ENCODE peak calls at places on chromosomes 16 and 17, in ten cellular contexts. I, N, Y, Z, W, L, D, S, T and J are unnamed samples.

GRCh38 chr16:51881731-51882130 is 665.2 kb downstream of the TOX3 start:
- DNase-seq in W (no peak), I (no peak), N (no peak), Z (no peak), D (no peak), T (no peak), L (no peak), Y (no peak), S (no peak), J (no peak)

GRCh38 chr16:86734559-86735480 is 156.5 kb downstream of the FOXL1 start:
- DNase-seq in Z (no peak), Y (no peak), N (peak; percentile 52), S (no peak), D (no peak), I (no peak), T (no peak), W (no peak), L (peak; percentile 62), J (no peak)

GRCh38 chr17:49193513-49194296 is 16.7 kb downstream of the GNGT2 start:
- DNase-seq in L (peak; percentile 73), T (peak; percentile 84), D (no peak), W (peak; percentile 98), Y (no peak), S (peak; percentile 49), N (peak; percentile 79), Z (peak; percentile 59), I (peak; percentile 42), J (no peak)

GRCh38 chr17:56718515-56718914 is 115.2 kb downstream of the C17orf67 start:
- DNase-seq in L (no peak), N (peak; percentile 56), Y (no peak), T (no peak), Z (no peak), I (no peak), W (no peak), D (no peak), S (no peak), J (no peak)

GRCh38 chr16:62050793-62051192 is 14.6 kb upstream of the CDH8 start:
- DNase-seq in Z (no peak), I (no peak), W (no peak), Y (no peak), D (no peak), S (no peak), L (no peak), T (no peak), N (no peak), J (no peak)

GRCh38 chr16:20740007-20740883 is 1.4 kb downstream of the THUMPD1 start:
- DNase-seq in S (no peak), N (no peak), W (no peak), Y (no peak), D (no peak), T (peak; percentile 17), I (no peak), L (peak; percentile 53), Z (peak; percentile 11), J (peak; percentile 48)

GRCh38 chr17:28912281-28912937 is 9.5 kb upstream of the DHRS13 start:
- DNase-seq in N (no peak), Y (no peak), W (no peak), T (peak; percentile 40), Z (no peak), D (no peak), S (no peak), I (no peak), L (peak; percentile 87), J (peak; percentile 43)

GRCh38 chr17:65850486-65850885 is 289.0 kb upstream of the AXIN2 start:
- DNase-seq in Z (peak; percentile 16), T (peak; percentile 31), S (no peak), Y (no peak), N (no peak), D (no peak), W (peak; percentile 5), I (no peak), L (no peak), J (peak; percentile 20)

GRCh38 chr17:19900809-19901208 is 33.1 kb upstream of the ULK2 start:
- DNase-seq in Y (no peak), D (no peak), N (no peak), T (no peak), W (no peak), S (no peak), I (no peak), L (no peak), Z (no peak), J (no peak)

GRCh38 chr17:19897901-19898300 is 30.2 kb upstream of the ULK2 start:
- DNase-seq in Z (no peak), T (peak; percentile 61), S (no peak), Y (no peak), N (no peak), W (no peak), D (no peak), L (peak; percentile 41), I (no peak), J (no peak)

GRCh38 chr17:19897108-19897854 is 29.5 kb upstream of the ULK2 start:
- DNase-seq in N (no peak), D (no peak), Y (peak; percentile 53), T (peak; percentile 28), L (no peak), S (peak; percentile 13), W (no peak), Z (no peak), I (peak; percentile 48), J (no peak)
- TF ChIP-seq CTCF in N (no peak), D (no peak), Y (no peak), T (no peak), L (no peak), S (no peak), W (no peak), Z (no peak), I (no peak), J (no peak)

GRCh38 chr17:76539631-76540271 is at the start of gene PRCD:
- DNase-seq in S (no peak), T (peak; percentile 43), N (peak; percentile 58), Z (no peak), D (no peak), W (no peak), Y (peak; percentile 17), L (no peak), I (no peak), J (no peak)

GRCh38 chr17:76538941-76539340 is 903 bp upstream of the PRCD start:
- DNase-seq in S (no peak), Y (peak; percentile 9), D (no peak), T (no peak), W (no peak), Z (no peak), L (no peak), N (no peak), I (no peak), J (no peak)

GRCh38 chr17:76541739-76542450 is 2.1 kb downstream of the PRCD start:
- DNase-seq in S (no peak), N (no peak), Z (no peak), W (no peak), I (no peak), D (no peak), Y (peak; percentile 5), L (no peak), T (no peak), J (no peak)

GRCh38 chr17:76542566-76542971 is 2.7 kb downstream of the PRCD start:
- DNase-seq in W (no peak), L (no peak), I (no peak), D (peak; percentile 65), N (no peak), S (no peak), T (no peak), Z (no peak), Y (peak; percentile 9), J (no peak)

DNA sequence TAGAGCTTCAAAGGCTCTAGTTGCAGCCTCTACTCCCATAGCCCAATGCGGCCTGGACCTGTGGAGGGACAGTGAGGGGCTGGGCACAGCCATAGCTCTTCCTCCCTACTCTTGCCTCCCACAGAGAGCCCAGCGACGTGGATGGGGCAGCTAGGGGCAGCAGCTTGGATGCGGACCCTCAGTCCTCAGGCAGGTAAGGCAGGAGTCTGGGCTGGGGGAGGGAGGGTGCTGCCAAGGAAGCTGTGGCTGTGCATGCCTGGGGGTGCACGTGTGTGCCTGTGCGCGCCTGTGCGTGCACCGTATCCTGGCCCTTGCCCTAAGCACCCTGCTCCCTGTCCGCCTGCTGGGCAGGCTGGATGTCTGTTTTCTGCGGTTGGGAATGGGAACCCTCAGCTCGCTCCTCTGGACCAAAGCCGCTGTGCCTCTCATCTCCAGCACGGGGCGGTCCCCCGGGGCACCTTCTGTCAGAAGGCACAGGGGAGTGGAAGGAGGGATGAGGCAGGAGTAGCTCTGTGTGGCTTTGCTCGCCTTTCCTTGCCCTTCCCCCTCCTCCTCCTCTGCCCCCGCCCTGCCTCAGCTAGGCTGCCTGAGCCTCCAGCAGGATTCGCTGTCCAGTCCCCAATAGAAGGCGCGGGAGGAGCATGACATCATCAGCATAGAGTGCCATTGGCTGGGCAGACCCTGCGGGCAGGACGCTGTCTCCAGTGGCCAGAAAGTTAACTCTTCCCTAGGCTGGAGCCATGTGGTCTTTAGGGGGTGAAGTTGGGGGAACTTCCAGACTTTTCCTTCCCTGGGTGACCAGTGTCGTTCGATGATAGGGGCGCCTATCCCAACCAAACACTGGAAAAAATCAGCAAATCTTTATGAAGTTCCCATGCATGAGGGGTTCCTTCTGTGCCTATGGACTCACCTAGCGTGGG is 797 bp downstream of the PRCD start:
- DNase-seq in Z (peak; percentile 62), T (peak; percentile 94), L (peak; percentile 95), I (peak; percentile 86), N (peak; percentile 100), Y (peak; percentile 93), S (peak; percentile 98), D (peak; percentile 92), W (peak; percentile 86), J (peak; percentile 50)
- TF ChIP-seq CTCF in Z (no peak), T (no peak), L (peak; percentile 27), I (no peak), N (no peak), Y (peak; percentile 49), S (no peak), D (peak; percentile 26), W (peak; percentile 3), J (no peak)

GRCh38 chr17:40122466-40122943 is 734 bp downstream of the MSL1 start:
- DNase-seq in N (peak; percentile 67), T (peak; percentile 62), W (no peak), D (peak; percentile 85), I (peak; percentile 63), Z (peak; percentile 59), L (peak; percentile 42), Y (peak; percentile 52), S (peak; percentile 72), J (peak; percentile 30)

GRCh38 chr17:40124279-40125141 is 2.7 kb downstream of the MSL1 start:
- DNase-seq in Z (no peak), I (no peak), N (no peak), W (no peak), T (peak; percentile 23), S (no peak), L (peak; percentile 34), Y (no peak), D (no peak), J (no peak)

GRCh38 chr17:40123811-40124114 is 2.0 kb downstream of the MSL1 start:
- DNase-seq in Z (no peak), W (no peak), T (no peak), L (peak; percentile 27), N (no peak), I (no peak), S (no peak), D (no peak), Y (no peak), J (no peak)

GRCh38 chr17:40121886-40122465 is at the start of gene MSL1:
- DNase-seq in T (peak; percentile 83), Y (peak; percentile 93), D (peak; percentile 95), L (peak; percentile 77), N (peak; percentile 83), Z (peak; percentile 94), S (peak; percentile 89), I (peak; percentile 86), W (no peak), J (peak; percentile 85)

DNA sequence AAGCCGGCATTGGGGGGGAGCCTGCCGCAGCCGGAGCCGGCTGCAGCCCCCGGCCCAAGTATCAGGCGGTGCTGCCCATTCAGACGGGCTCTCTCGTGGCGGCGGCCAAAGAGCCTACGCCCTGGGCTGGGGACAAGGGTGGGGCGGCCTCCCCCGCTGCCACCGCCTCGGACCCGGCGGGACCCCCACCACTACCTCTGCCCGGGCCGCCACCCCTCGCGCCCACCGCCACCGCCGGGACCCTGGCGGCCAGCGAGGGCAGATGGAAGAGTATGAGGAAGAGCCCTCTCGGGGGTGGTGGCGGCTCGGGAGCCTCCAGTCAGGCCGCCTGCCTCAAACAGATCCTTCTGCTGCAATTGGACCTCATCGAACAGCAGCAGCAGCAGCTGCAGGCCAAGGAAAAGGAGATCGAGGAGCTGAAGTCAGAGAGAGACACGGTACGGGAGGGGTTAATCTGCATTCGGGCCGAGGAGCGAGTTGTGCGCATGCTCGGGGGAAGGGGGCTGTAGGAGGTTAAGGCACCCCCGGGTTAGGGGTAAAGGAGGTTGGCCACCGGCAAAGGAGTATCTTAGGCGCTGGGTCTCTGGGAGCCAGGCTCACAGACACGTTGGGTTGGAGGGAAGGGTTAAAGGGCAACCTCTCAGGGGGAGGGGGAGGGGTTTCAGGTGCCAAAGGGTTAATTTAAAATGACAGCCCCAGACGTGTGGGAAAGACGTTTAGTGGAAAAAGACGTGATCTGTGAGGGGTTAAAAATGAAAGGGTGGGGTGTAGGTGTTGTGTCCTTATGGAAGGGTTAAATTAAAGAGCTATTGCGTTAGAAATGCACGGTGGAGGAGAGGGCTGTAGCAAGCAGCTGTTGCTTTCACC is 1.4 kb downstream of the MSL1 start:
- DNase-seq in Z (peak; percentile 66), T (peak; percentile 72), Y (peak; percentile 45), D (peak; percentile 66), W (no peak), S (peak; percentile 74), N (peak; percentile 87), I (peak; percentile 62), L (peak; percentile 60), J (peak; percentile 62)
- TF ChIP-seq CTCF in Z (no peak), T (no peak), Y (no peak), D (no peak), W (no peak), S (no peak), N (no peak), I (no peak), L (peak; percentile 21), J (no peak)

DNA sequence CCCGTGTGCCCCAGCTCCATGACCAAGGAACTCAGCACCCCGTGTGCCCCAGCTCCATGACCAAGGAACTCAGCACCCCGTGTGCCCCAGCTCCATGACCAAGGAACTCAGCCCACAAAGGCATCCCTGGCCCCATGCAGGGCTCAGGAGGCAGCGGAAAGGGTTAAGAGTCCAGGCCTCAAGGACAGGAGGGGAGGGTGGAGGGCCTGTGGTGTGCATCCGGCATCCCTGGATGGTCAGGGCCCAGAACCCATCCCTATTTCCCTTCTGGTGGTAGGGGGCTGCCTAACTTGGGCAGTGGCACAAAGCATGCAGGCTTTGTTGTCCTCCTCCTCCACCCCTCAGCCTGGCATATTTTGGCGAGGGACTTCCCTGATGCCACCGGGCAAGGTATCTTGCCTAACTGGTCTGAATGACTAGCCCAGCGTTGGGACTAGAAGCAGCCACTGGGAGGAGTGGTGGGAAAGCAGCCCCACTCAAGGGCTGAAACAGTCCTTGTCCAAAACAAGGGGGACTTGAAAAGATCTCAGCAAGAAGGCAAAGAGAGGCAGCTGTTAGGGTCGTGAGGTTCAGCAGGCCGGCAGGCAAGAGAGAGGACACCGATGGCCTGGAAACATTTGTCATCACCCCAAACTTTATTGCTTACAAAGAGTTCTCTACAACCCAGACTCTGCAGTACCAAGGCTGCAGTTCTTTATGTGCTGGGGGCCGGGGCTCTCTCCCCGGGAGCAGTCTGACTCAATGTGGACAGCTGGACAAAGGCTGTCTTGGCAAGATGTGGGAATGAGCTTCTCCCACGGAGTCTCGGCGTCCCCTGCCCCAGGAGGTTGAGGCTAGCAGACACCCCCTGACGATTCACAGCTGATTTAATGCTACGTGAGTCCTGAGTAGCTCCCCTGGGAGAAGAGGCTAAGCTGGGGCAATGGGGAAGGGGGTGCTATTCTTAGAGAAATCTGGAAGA is 902 bp upstream of the SPATA32 start:
- DNase-seq in I (no peak), S (no peak), Y (no peak), T (peak; percentile 46), N (peak; percentile 36), W (no peak), D (no peak), L (no peak), Z (no peak), J (no peak)
- TF ChIP-seq CTCF in I (no peak), S (no peak), Y (no peak), T (no peak), N (no peak), W (no peak), D (no peak), L (no peak), Z (no peak), J (no peak)